ENCODE peak calls at places on chromosomes 3 and 15, in four cellular contexts. F is HepG2, J is K562, T is GM12878. G is an unnamed sample.

GRCh38 chr15:60483042-60483441 is 4.1 kb upstream of the ICE2 start:
- DNase-seq in J (no peak), F (no peak), T (no peak), G (no peak)

GRCh38 chr3:11618897-11619296 is 24.8 kb downstream of the VGLL4 start:
- DNase-seq in F (peak), T (no peak), J (no peak), G (no peak)

GRCh38 chr3:52872245-52872644 is 25.1 kb downstream of the STIMATE start:
- DNase-seq in J (no peak), T (no peak), F (no peak), G (no peak)

GRCh38 chr3:65979152-65979551 is 59.6 kb downstream of the MAGI1 start:
- DNase-seq in J (no peak), T (no peak), F (no peak), G (no peak)

GRCh38 chr3:30696901-30697300 is 90.5 kb downstream of the TGFBR2 start:
- DNase-seq in F (no peak), J (no peak), T (no peak), G (no peak)

GRCh38 chr3:13062647-13063046 is 10.6 kb downstream of the IQSEC1 start:
- DNase-seq in F (no peak), J (no peak), T (no peak), G (no peak)

GRCh38 chr3:38805765-38806386 is 10.1 kb downstream of the SCN10A start:
- DNase-seq in T (peak), J (peak), F (peak), G (peak)

GRCh38 chr3:105823149-105823866 is 45.5 kb downstream of the CBLB start:
- DNase-seq in F (peak), J (peak), T (no peak), G (no peak)

GRCh38 chr15:68528891-68529290 is 49.9 kb upstream of the CORO2B start:
- DNase-seq in J (no peak), T (no peak), F (no peak), G (no peak)

GRCh38 chr3:131591394-131591990 is 88.7 kb upstream of the MRPL3 start:
- DNase-seq in F (no peak), J (no peak), T (no peak), G (no peak)

GRCh38 chr3:44439499-44440295 is 37.8 kb downstream of the ZNF445 start:
- DNase-seq in F (peak), T (peak), J (peak), G (no peak)

DNA sequence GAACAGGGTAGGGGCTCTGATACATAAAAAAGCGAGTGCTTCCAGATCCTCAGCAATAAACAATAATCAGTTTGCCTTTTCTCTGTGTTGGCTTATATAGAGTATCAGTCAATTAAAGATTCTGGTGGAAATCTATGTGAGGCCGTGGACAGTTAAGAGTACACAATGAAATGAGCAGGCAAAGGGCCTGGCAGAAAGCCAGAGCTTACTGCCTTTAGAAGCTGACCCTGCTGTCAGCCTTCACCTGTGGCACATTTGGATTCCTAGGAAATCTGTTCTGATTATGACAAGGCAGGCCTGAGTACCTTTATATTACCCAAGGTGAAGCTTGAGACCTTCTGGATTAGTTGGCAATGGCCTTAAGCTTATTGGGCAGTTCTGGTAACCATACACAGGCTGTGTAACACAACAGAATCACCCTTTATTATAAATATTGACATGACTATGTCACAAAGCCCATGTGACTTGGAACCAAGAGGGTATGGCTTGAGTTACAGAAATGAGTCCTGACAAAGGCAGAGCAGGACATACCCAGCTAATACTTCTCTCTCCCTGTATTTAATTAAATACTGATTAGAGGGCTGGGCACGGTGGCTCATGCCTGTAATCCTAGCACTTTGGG is 43.2 kb downstream of the NBEAL2 start:
- DNase-seq in T (no peak), J (no peak), F (no peak), G (no peak)
- TF ChIP-seq SP1 in T (no peak), J (no peak), F (no peak), G (no peak)

GRCh38 chr15:58108117-58108516 is 30.1 kb upstream of the AQP9 start:
- DNase-seq in T (no peak), F (no peak), J (peak), G (no peak)
- TF ChIP-seq FOXM1 in T (no peak), F (no peak), J (peak), G (no peak)

GRCh38 chr15:65208656-65209055 is 2.6 kb downstream of the CILP start:
- DNase-seq in T (no peak), F (no peak), J (no peak), G (no peak)
- TF ChIP-seq SP1 in T (no peak), F (no peak), J (no peak), G (no peak)

GRCh38 chr3:138833908-138834358 is 795 bp downstream of the PIK3CB start:
- DNase-seq in F (no peak), T (no peak), J (peak), G (no peak)
- TF ChIP-seq FOXM1 in F (no peak), T (no peak), J (no peak), G (no peak)

G was measured in HEK293T.